ENCODE peak calls at places on chromosomes 7 and 10, in eight cellular contexts. One of them, this sample, is unnamed.

GRCh38 chr7:36514289-36515243 is 124.9 kb downstream of the ANLN start:
- DNase-seq in mucosa of descending colon: no peak
- DNase-seq in cardiac fibroblast: no peak
- DNase-seq in endothelial cell of umbilical vein: no peak
- DNase-seq in GM12865: no peak
- DNase-seq in heart right ventricle: no peak
- DNase-seq in naive thymus-derived CD4-positive, alpha-beta T cell: no peak
- DNase-seq in tibial nerve: no peak
- DNase-seq in this sample: no peak

GRCh38 chr10:25226775-25227682 is 52.2 kb downstream of the GPR158 start:
- DNase-seq in mucosa of descending colon: peak
- DNase-seq in cardiac fibroblast: peak
- DNase-seq in endothelial cell of umbilical vein: peak
- DNase-seq in GM12865: peak
- DNase-seq in heart right ventricle: peak
- DNase-seq in naive thymus-derived CD4-positive, alpha-beta T cell: no peak
- DNase-seq in tibial nerve: no peak
- DNase-seq in this sample: no peak

GRCh38 chr7:131111-132094 is 61.0 kb upstream of the FAM20C start:
- DNase-seq in mucosa of descending colon: peak
- DNase-seq in cardiac fibroblast: no peak
- DNase-seq in endothelial cell of umbilical vein: no peak
- DNase-seq in GM12865: no peak
- DNase-seq in heart right ventricle: peak
- DNase-seq in naive thymus-derived CD4-positive, alpha-beta T cell: no peak
- DNase-seq in tibial nerve: no peak
- DNase-seq in this sample: no peak

GRCh38 chr7:75565129-75565528 is 73.0 kb downstream of the SPDYE5 start:
- DNase-seq in mucosa of descending colon: peak
- DNase-seq in cardiac fibroblast: peak
- DNase-seq in endothelial cell of umbilical vein: peak
- DNase-seq in GM12865: no peak
- DNase-seq in heart right ventricle: peak
- DNase-seq in naive thymus-derived CD4-positive, alpha-beta T cell: no peak
- DNase-seq in tibial nerve: no peak
- DNase-seq in this sample: no peak

GRCh38 chr7:80831996-80832395 is 86.9 kb downstream of the SEMA3C start:
- DNase-seq in mucosa of descending colon: no peak
- DNase-seq in cardiac fibroblast: peak
- DNase-seq in endothelial cell of umbilical vein: no peak
- DNase-seq in GM12865: no peak
- DNase-seq in heart right ventricle: no peak
- DNase-seq in naive thymus-derived CD4-positive, alpha-beta T cell: no peak
- DNase-seq in tibial nerve: no peak
- DNase-seq in this sample: no peak

GRCh38 chr10:3887404-3887803 is 102.4 kb upstream of the KLF6 start:
- DNase-seq in mucosa of descending colon: no peak
- DNase-seq in cardiac fibroblast: no peak
- DNase-seq in endothelial cell of umbilical vein: no peak
- DNase-seq in GM12865: no peak
- DNase-seq in heart right ventricle: no peak
- DNase-seq in naive thymus-derived CD4-positive, alpha-beta T cell: no peak
- DNase-seq in tibial nerve: no peak
- DNase-seq in this sample: no peak

GRCh38 chr10:114312585-114312984 is 73.5 kb downstream of the VWA2 start:
- DNase-seq in mucosa of descending colon: no peak
- DNase-seq in cardiac fibroblast: no peak
- DNase-seq in endothelial cell of umbilical vein: no peak
- DNase-seq in GM12865: no peak
- DNase-seq in heart right ventricle: no peak
- DNase-seq in naive thymus-derived CD4-positive, alpha-beta T cell: no peak
- DNase-seq in tibial nerve: no peak
- DNase-seq in this sample: no peak

GRCh38 chr7:1339611-1340010 is 106.9 kb downstream of the UNCX start:
- DNase-seq in mucosa of descending colon: no peak
- DNase-seq in cardiac fibroblast: no peak
- DNase-seq in endothelial cell of umbilical vein: no peak
- DNase-seq in GM12865: no peak
- DNase-seq in heart right ventricle: no peak
- DNase-seq in naive thymus-derived CD4-positive, alpha-beta T cell: no peak
- DNase-seq in tibial nerve: no peak
- DNase-seq in this sample: no peak

GRCh38 chr10:103445767-103446567 is 6.2 kb downstream of the CALHM2 start:
- DNase-seq in mucosa of descending colon: peak
- DNase-seq in cardiac fibroblast: peak
- DNase-seq in endothelial cell of umbilical vein: peak
- DNase-seq in GM12865: no peak
- DNase-seq in heart right ventricle: peak
- DNase-seq in naive thymus-derived CD4-positive, alpha-beta T cell: no peak
- DNase-seq in tibial nerve: peak
- DNase-seq in this sample: no peak

GRCh38 chr7:81457858-81458522 is 311.9 kb downstream of the HGF start:
- DNase-seq in mucosa of descending colon: no peak
- DNase-seq in cardiac fibroblast: peak
- DNase-seq in endothelial cell of umbilical vein: peak
- DNase-seq in GM12865: no peak
- DNase-seq in heart right ventricle: no peak
- DNase-seq in naive thymus-derived CD4-positive, alpha-beta T cell: no peak
- DNase-seq in tibial nerve: no peak
- DNase-seq in this sample: no peak

GRCh38 chr10:99406149-99406548 is 24.3 kb downstream of the GOT1 start:
- DNase-seq in mucosa of descending colon: no peak
- DNase-seq in cardiac fibroblast: no peak
- DNase-seq in endothelial cell of umbilical vein: no peak
- DNase-seq in GM12865: no peak
- DNase-seq in heart right ventricle: no peak
- DNase-seq in naive thymus-derived CD4-positive, alpha-beta T cell: no peak
- DNase-seq in tibial nerve: no peak
- DNase-seq in this sample: no peak

GRCh38 chr7:107746006-107746405 is 2.1 kb downstream of the CBLL1 start:
- DNase-seq in mucosa of descending colon: no peak
- DNase-seq in cardiac fibroblast: no peak
- DNase-seq in endothelial cell of umbilical vein: peak
- DNase-seq in GM12865: no peak
- DNase-seq in heart right ventricle: no peak
- DNase-seq in naive thymus-derived CD4-positive, alpha-beta T cell: no peak
- DNase-seq in tibial nerve: no peak
- DNase-seq in this sample: no peak

GRCh38 chr10:87767253-87767652 is 50.8 kb downstream of the ATAD1 start:
- DNase-seq in mucosa of descending colon: no peak
- DNase-seq in cardiac fibroblast: peak
- DNase-seq in endothelial cell of umbilical vein: no peak
- DNase-seq in GM12865: no peak
- DNase-seq in heart right ventricle: no peak
- DNase-seq in naive thymus-derived CD4-positive, alpha-beta T cell: no peak
- DNase-seq in tibial nerve: no peak
- DNase-seq in this sample: no peak

GRCh38 chr7:128112018-128112780 is 81.0 kb upstream of the LRRC4 start:
- DNase-seq in mucosa of descending colon: no peak
- DNase-seq in cardiac fibroblast: no peak
- DNase-seq in endothelial cell of umbilical vein: no peak
- DNase-seq in GM12865: no peak
- DNase-seq in heart right ventricle: no peak
- DNase-seq in naive thymus-derived CD4-positive, alpha-beta T cell: no peak
- DNase-seq in tibial nerve: no peak
- DNase-seq in this sample: no peak

GRCh38 chr10:108070789-108071188 is 906.3 kb upstream of the SORCS1 start:
- DNase-seq in mucosa of descending colon: no peak
- DNase-seq in cardiac fibroblast: no peak
- DNase-seq in endothelial cell of umbilical vein: no peak
- DNase-seq in GM12865: no peak
- DNase-seq in heart right ventricle: no peak
- DNase-seq in naive thymus-derived CD4-positive, alpha-beta T cell: no peak
- DNase-seq in tibial nerve: no peak
- DNase-seq in this sample: no peak

GRCh38 chr7:38189256-38189938 is 11.4 kb downstream of the STARD3NL start:
- DNase-seq in mucosa of descending colon: no peak
- DNase-seq in cardiac fibroblast: no peak
- DNase-seq in endothelial cell of umbilical vein: no peak
- DNase-seq in GM12865: no peak
- DNase-seq in heart right ventricle: no peak
- DNase-seq in naive thymus-derived CD4-positive, alpha-beta T cell: no peak
- DNase-seq in tibial nerve: no peak
- DNase-seq in this sample: no peak

GRCh38 chr7:71563276-71563675 is 431.3 kb downstream of the GALNT17 start:
- DNase-seq in mucosa of descending colon: no peak
- DNase-seq in cardiac fibroblast: no peak
- DNase-seq in endothelial cell of umbilical vein: no peak
- DNase-seq in GM12865: no peak
- DNase-seq in heart right ventricle: no peak
- DNase-seq in naive thymus-derived CD4-positive, alpha-beta T cell: no peak
- DNase-seq in tibial nerve: no peak
- DNase-seq in this sample: no peak

GRCh38 chr10:129192344-129193128 is 274.5 kb upstream of the MGMT start:
- DNase-seq in mucosa of descending colon: peak
- DNase-seq in cardiac fibroblast: no peak
- DNase-seq in endothelial cell of umbilical vein: no peak
- DNase-seq in GM12865: no peak
- DNase-seq in heart right ventricle: peak
- DNase-seq in naive thymus-derived CD4-positive, alpha-beta T cell: no peak
- DNase-seq in tibial nerve: peak
- DNase-seq in this sample: no peak

GRCh38 chr7:47746468-47746867 is 164.6 kb upstream of the TNS3 start:
- DNase-seq in mucosa of descending colon: no peak
- DNase-seq in cardiac fibroblast: no peak
- DNase-seq in endothelial cell of umbilical vein: no peak
- DNase-seq in GM12865: no peak
- DNase-seq in heart right ventricle: no peak
- DNase-seq in naive thymus-derived CD4-positive, alpha-beta T cell: no peak
- DNase-seq in tibial nerve: no peak
- DNase-seq in this sample: no peak

GRCh38 chr7:94042381-94042780 is 38.2 kb upstream of the BET1 start:
- DNase-seq in mucosa of descending colon: no peak
- DNase-seq in cardiac fibroblast: no peak
- DNase-seq in endothelial cell of umbilical vein: no peak
- DNase-seq in GM12865: peak
- DNase-seq in heart right ventricle: no peak
- DNase-seq in naive thymus-derived CD4-positive, alpha-beta T cell: no peak
- DNase-seq in tibial nerve: no peak
- DNase-seq in this sample: no peak

DNA sequence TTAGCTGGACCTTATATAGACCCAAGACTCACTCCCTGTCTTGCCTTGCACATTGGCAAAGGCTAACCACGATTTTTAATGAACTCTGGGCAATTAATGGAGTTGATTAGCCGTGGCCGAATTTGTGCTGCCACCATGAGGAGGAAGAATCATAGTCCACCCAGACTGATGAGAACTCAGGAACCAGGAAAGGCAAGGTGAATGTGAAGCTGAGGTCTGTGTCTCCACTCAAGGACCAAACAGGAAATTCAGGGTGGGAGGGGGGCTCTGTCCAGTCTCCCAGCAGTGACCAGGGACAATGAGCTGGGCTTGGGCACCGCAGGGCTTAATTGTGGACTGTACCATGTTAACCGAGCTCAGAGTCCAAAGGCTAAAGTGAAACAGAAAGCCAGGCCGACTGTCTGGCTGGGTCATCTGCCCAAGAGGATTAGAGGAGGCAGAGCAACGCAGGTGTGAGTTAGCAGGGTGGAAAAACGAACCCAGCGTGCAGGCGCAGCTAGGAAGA is 127.0 kb upstream of the JCAD start:
- DNase-seq in mucosa of descending colon: no peak
- DNase-seq in cardiac fibroblast: no peak
- DNase-seq in endothelial cell of umbilical vein: peak
- DNase-seq in GM12865: peak
- DNase-seq in heart right ventricle: peak
- DNase-seq in naive thymus-derived CD4-positive, alpha-beta T cell: no peak
- DNase-seq in tibial nerve: no peak
- DNase-seq in this sample: no peak
- H3K4me3 ChIP-seq in mucosa of descending colon: no peak
- H3K4me3 ChIP-seq in cardiac fibroblast: no peak
- H3K4me3 ChIP-seq in endothelial cell of umbilical vein: no peak
- H3K4me3 ChIP-seq in GM12865: peak
- H3K4me3 ChIP-seq in heart right ventricle: no peak
- H3K4me3 ChIP-seq in naive thymus-derived CD4-positive, alpha-beta T cell: no peak
- H3K4me3 ChIP-seq in tibial nerve: no peak
- H3K4me3 ChIP-seq in this sample: no peak

DNA sequence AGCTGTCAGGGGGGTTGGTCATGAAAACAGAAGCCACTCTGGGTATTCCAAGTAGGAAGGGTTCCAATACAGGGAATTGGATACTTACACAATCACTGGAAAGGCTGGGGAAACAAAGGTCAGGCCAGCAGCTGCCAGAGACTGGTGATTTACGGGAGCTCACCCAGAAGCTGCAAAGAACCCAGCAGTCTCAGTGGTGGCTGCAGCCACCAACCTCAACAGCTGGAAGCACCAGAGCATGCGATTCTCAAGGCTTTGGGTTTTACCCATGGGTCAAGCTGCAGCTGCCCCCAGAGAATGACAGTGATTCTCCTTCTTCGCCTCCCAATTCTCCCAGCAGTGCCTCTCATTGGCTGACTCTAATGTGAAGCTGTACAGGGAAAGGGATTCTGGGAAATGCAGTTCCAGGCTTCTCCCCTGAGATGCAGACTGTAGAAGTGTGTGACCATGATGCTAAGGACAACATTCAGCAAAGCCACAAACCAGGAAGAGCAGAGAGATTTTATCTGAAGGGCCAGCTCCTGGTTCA is 107.2 kb upstream of the TCF7L2 start:
- DNase-seq in mucosa of descending colon: no peak
- DNase-seq in cardiac fibroblast: peak
- DNase-seq in endothelial cell of umbilical vein: peak
- DNase-seq in GM12865: peak
- DNase-seq in heart right ventricle: no peak
- DNase-seq in naive thymus-derived CD4-positive, alpha-beta T cell: no peak
- DNase-seq in tibial nerve: no peak
- DNase-seq in this sample: peak
- H3K4me3 ChIP-seq in mucosa of descending colon: no peak
- H3K4me3 ChIP-seq in cardiac fibroblast: no peak
- H3K4me3 ChIP-seq in endothelial cell of umbilical vein: no peak
- H3K4me3 ChIP-seq in GM12865: no peak
- H3K4me3 ChIP-seq in heart right ventricle: no peak
- H3K4me3 ChIP-seq in naive thymus-derived CD4-positive, alpha-beta T cell: no peak
- H3K4me3 ChIP-seq in tibial nerve: no peak
- H3K4me3 ChIP-seq in this sample: no peak

GRCh38 chr7:96707901-96708774 is 1.5 kb downstream of the SEM1 start:
- DNase-seq in mucosa of descending colon: no peak
- DNase-seq in cardiac fibroblast: no peak
- DNase-seq in endothelial cell of umbilical vein: no peak
- DNase-seq in GM12865: no peak
- DNase-seq in heart right ventricle: no peak
- DNase-seq in naive thymus-derived CD4-positive, alpha-beta T cell: no peak
- DNase-seq in tibial nerve: no peak
- DNase-seq in this sample: no peak
- H3K4me3 ChIP-seq in mucosa of descending colon: no peak
- H3K4me3 ChIP-seq in cardiac fibroblast: peak
- H3K4me3 ChIP-seq in endothelial cell of umbilical vein: no peak
- H3K4me3 ChIP-seq in GM12865: peak
- H3K4me3 ChIP-seq in heart right ventricle: peak
- H3K4me3 ChIP-seq in naive thymus-derived CD4-positive, alpha-beta T cell: peak
- H3K4me3 ChIP-seq in tibial nerve: peak
- H3K4me3 ChIP-seq in this sample: peak

DNA sequence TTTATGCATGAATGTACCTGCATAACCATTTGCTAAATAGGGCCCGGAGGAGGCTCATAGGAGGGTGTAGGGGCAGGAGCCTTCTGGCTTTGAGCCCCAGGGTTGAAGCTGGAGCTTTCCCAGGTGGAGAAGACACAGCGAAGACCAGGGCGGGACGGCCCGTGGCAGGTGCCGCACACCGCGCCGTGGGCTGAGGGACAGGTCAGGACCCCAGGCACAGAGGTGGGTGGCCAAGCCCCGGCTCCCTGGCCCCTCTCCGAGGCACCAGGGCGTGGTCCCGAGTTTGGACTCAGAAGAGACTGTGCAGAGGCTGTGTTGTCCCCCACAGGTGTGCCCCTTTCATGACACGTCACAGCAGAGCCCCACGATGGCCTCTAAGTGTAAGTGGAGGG is 56.5 kb downstream of the PWWP2B start:
- DNase-seq in mucosa of descending colon: no peak
- DNase-seq in cardiac fibroblast: no peak
- DNase-seq in endothelial cell of umbilical vein: no peak
- DNase-seq in GM12865: no peak
- DNase-seq in heart right ventricle: no peak
- DNase-seq in naive thymus-derived CD4-positive, alpha-beta T cell: no peak
- DNase-seq in tibial nerve: no peak
- DNase-seq in this sample: no peak
- H3K4me3 ChIP-seq in mucosa of descending colon: no peak
- H3K4me3 ChIP-seq in cardiac fibroblast: peak
- H3K4me3 ChIP-seq in endothelial cell of umbilical vein: no peak
- H3K4me3 ChIP-seq in GM12865: no peak
- H3K4me3 ChIP-seq in heart right ventricle: peak
- H3K4me3 ChIP-seq in naive thymus-derived CD4-positive, alpha-beta T cell: no peak
- H3K4me3 ChIP-seq in tibial nerve: no peak
- H3K4me3 ChIP-seq in this sample: no peak

This sample was measured in GM06990.